ENCODE peak calls at places on chromosomes 12 and 14, in six cellular contexts. I is mammary epithelial cell, W is esophagus muscularis mucosa, O is MM.1S, B is adrenal gland, C is fibroblast of lung. X is an unnamed sample.
A peak's percentile ranks its signal among the peaks of the same experiment; 100 is the strongest.

GRCh38 chr14:22502007-22502406 is 87.0 kb downstream of the DAD1 start:
- DNase-seq in I (no peak), W (no peak), O (no peak), B (no peak), C (no peak), X (no peak)

GRCh38 chr12:96500686-96501085 is 11.3 kb downstream of the CFAP54 start:
- DNase-seq in I (no peak), W (no peak), O (peak; percentile 64), B (no peak), C (no peak), X (no peak)

GRCh38 chr12:105291531-105291930 is 39.0 kb upstream of the C12orf75 start:
- DNase-seq in I (no peak), W (peak; percentile 26), O (no peak), B (no peak), C (no peak), X (no peak)

GRCh38 chr14:69812725-69813124 is 15.7 kb upstream of the SLC10A1 start:
- DNase-seq in I (no peak), W (peak; percentile 19), O (no peak), B (no peak), C (no peak), X (no peak)

GRCh38 chr12:56129210-56129691 is 1.2 kb downstream of the ESYT1 start:
- DNase-seq in I (peak; percentile 54), W (no peak), O (peak; percentile 59), B (peak; percentile 79), C (peak; percentile 51), X (peak; percentile 70)

GRCh38 chr12:120833849-120834248 is 70.3 kb downstream of the SPPL3 start:
- DNase-seq in I (no peak), W (no peak), O (peak; percentile 54), B (no peak), C (peak; percentile 27), X (no peak)

GRCh38 chr14:53470351-53471043 is 317.4 kb upstream of the DDHD1 start:
- DNase-seq in I (no peak), W (no peak), O (no peak), B (peak; percentile 79), C (peak; percentile 63), X (no peak)

GRCh38 chr12:51293693-51294092 is 23.5 kb upstream of the SMAGP start:
- DNase-seq in I (peak; percentile 17), W (no peak), O (no peak), B (no peak), C (no peak), X (no peak)

GRCh38 chr12:101564912-101565311 is 29.9 kb upstream of the MYBPC1 start:
- DNase-seq in I (no peak), W (no peak), O (no peak), B (no peak), C (no peak), X (no peak)

GRCh38 chr12:31322651-31323248 is 3.2 kb downstream of the SINHCAF start:
- DNase-seq in I (peak; percentile 34), W (no peak), O (no peak), B (peak; percentile 58), C (peak; percentile 78), X (no peak)

GRCh38 chr14:104897286-104898194 is 27.1 kb upstream of the PLD4 start:
- DNase-seq in I (no peak), W (no peak), O (no peak), B (peak; percentile 53), C (no peak), X (no peak)

GRCh38 chr14:69985456-69985855 is 106.2 kb downstream of the SMOC1 start:
- DNase-seq in I (peak; percentile 60), W (no peak), O (no peak), B (peak; percentile 87), C (peak; percentile 19), X (no peak)

GRCh38 chr12:118979763-118980406 is 1.5 kb upstream of the SRRM4 start:
- DNase-seq in I (peak; percentile 5), W (no peak), O (peak; percentile 25), B (peak; percentile 81), C (peak; percentile 17), X (peak; percentile 46)

GRCh38 chr12:52741378-52742195 is 35.6 kb downstream of the KRT76 start:
- DNase-seq in I (peak; percentile 45), W (no peak), O (peak; percentile 74), B (no peak), C (peak; percentile 50), X (peak; percentile 47)

GRCh38 chr14:60204104-60204842 is 39.1 kb upstream of the DHRS7 start:
- DNase-seq in I (no peak), W (no peak), O (no peak), B (no peak), C (no peak), X (no peak)

GRCh38 chr14:74038015-74038859 is 19.1 kb downstream of the BBOF1 start:
- DNase-seq in I (peak; percentile 47), W (no peak), O (peak; percentile 28), B (no peak), C (peak; percentile 46), X (no peak)

GRCh38 chr14:73800970-73801515 is 50.6 kb upstream of the PTGR2 start:
- DNase-seq in I (no peak), W (no peak), O (no peak), B (no peak), C (no peak), X (no peak)

GRCh38 chr14:105059035-105059916 is 6.0 kb downstream of the GPR132 start:
- DNase-seq in I (no peak), W (no peak), O (no peak), B (no peak), C (peak; percentile 23), X (no peak)

GRCh38 chr12:132530451-132530850 is 40.5 kb downstream of the FBRSL1 start:
- DNase-seq in I (no peak), W (no peak), O (no peak), B (no peak), C (no peak), X (no peak)

GRCh38 chr12:89051065-89051677 is 301.1 kb downstream of the DUSP6 start:
- DNase-seq in I (peak; percentile 64), W (peak; percentile 42), O (peak; percentile 64), B (no peak), C (peak; percentile 57), X (no peak)

DNA sequence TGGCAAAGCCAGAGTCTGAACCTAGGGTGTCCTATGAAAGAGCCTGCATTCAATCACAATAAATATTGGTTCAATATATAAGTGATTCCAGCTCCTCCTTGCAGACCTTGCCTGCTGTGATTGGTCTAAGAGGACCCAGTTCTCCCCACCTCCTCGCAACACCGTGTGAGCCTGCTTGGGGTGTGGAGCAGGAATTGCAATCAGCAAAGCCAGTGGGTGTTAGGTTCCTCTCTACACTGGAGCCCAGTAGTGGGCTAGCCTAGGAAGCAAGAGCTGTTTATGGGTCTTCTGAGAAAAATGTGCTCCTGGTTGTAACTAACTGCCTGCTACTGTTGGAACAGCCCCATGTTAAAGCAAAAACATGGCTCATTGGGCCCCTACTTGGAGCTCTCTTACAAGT is 3.5 kb upstream of the SELPLG start:
- DNase-seq in I (no peak), W (no peak), O (peak; percentile 43), B (no peak), C (no peak), X (no peak)
- H3K4me1 ChIP-seq in I (peaks cover 10% of the 10 kb centered on the region), W (peaks cover 40% of the 10 kb centered on the region), O (peaks cover 53% of the 10 kb centered on the region), B (peaks cover 31% of the 10 kb centered on the region), C (peaks cover 4% of the 10 kb centered on the region), X (peaks cover 55% of the 10 kb centered on the region)

GRCh38 chr14:28375295-28375694 is 391.3 kb upstream of the FOXG1 start:
- DNase-seq in I (peak; percentile 30), W (no peak), O (peak; percentile 19), B (no peak), C (peak; percentile 56), X (no peak)
- TF ChIP-seq CTCF in I (peak; percentile 55), W (no peak), O (peak; percentile 24), B (no peak), C (peak; percentile 36), X (no peak)

DNA sequence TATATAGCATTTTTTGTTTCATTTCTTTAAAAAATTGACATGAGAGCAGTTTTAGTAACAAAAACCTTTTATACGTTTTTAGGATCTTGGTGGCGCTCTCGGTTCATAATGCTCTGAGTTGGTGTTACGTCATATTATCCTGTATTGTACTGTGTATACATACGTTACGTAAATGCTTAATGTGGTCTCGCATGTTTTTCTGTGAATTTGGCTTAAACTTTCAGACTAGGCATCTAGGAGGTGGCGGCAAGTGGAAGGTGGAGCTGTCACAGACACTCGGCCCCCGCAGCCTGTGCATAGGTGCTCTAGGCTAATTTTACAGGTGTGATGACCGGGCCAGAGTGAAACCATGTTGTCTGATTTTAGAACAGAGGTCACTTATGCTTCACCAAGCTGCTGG is 60.0 kb downstream of the PPP2R5C start:
- DNase-seq in I (no peak), W (no peak), O (no peak), B (no peak), C (no peak), X (no peak)
- H3K4me1 ChIP-seq in I (no peaks in the 10 kb centered on the region), W (peaks cover 68% of the 10 kb centered on the region), O (peaks cover 31% of the 10 kb centered on the region), B (peaks cover 71% of the 10 kb centered on the region), C (peaks cover 12% of the 10 kb centered on the region), X (peaks cover 43% of the 10 kb centered on the region)

GRCh38 chr12:67222302-67222701 is 46.9 kb upstream of the CAND1 start:
- DNase-seq in I (peak; percentile 45), W (no peak), O (no peak), B (no peak), C (peak; percentile 24), X (no peak)

GRCh38 chr12:67217647-67218046 is 51.5 kb upstream of the CAND1 start:
- DNase-seq in I (no peak), W (no peak), O (no peak), B (no peak), C (no peak), X (no peak)

GRCh38 chr12:67223225-67223624 is 45.9 kb upstream of the CAND1 start:
- DNase-seq in I (no peak), W (no peak), O (no peak), B (no peak), C (no peak), X (no peak)

GRCh38 chr12:67220065-67220464 is 49.1 kb upstream of the CAND1 start:
- DNase-seq in I (no peak), W (no peak), O (no peak), B (peak; percentile 69), C (peak; percentile 3), X (no peak)
- TF ChIP-seq CTCF in I (no peak), W (peak; percentile 43), O (peak; percentile 36), B (peak; percentile 34), C (no peak), X (peak; percentile 5)

DNA sequence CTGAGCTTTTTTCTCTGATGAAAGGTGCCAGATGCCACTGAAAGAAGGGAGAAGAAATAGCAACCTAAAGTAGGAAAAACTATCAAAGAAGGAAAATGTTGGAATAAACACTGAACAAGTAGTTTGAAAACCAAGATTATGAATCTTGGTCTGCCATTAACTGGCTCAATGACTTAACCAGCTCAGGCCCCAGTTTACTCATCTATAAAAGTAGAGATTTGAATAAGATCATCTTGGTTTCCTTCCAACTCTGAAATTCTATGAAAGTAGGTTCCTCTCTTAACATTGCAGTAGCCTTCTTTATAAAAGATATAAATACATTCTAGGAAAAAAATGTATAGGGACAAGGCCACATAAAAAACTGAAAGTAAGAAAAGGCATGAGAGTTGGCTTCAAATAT is 16.1 kb upstream of the CCND2 start:
- DNase-seq in I (no peak), W (peak; percentile 7), O (no peak), B (no peak), C (no peak), X (no peak)
- H3K4me1 ChIP-seq in I (no peaks in the 10 kb centered on the region), W (no peaks in the 10 kb centered on the region), O (no peaks in the 10 kb centered on the region), B (no peaks in the 10 kb centered on the region), C (no peaks in the 10 kb centered on the region), X (no peaks in the 10 kb centered on the region)

GRCh38 chr14:51441001-51441400 is 201.0 kb downstream of the TMX1 start:
- DNase-seq in I (peak; percentile 38), W (peak; percentile 72), O (no peak), B (no peak), C (no peak), X (no peak)
- TF ChIP-seq CTCF in I (no peak), W (no peak), O (no peak), B (no peak), C (no peak), X (no peak)